ENCODE peak calls at places on chromosome 20, in nine cellular contexts. P, X, G, F, C, U, R, E and N are unnamed samples.

GRCh38 chr20:63089051-63089907 is 82.5 kb upstream of the BHLHE23 start:
- DNase-seq in X (no peak), G (no peak), R (no peak), F (no peak), E (no peak), C (no peak), U (no peak), P (no peak), N (no peak)

GRCh38 chr20:10094566-10095173 is 59.9 kb downstream of the ANKEF1 start:
- DNase-seq in C (no peak), F (no peak), R (no peak), G (no peak), E (no peak), X (no peak), P (no peak), U (no peak), N (no peak)

GRCh38 chr20:60249436-60249835 is 291.2 kb downstream of the CDH26 start:
- DNase-seq in E (no peak), F (peak), X (peak), P (no peak), G (no peak), C (no peak), R (peak), U (peak), N (peak)

GRCh38 chr20:16530201-16530681 is 43.0 kb downstream of the KIF16B start:
- DNase-seq in X (peak), C (no peak), R (peak), U (no peak), E (no peak), F (no peak), P (no peak), G (no peak), N (no peak)

GRCh38 chr20:2059411-2059810 is 42.2 kb upstream of the STK35 start:
- DNase-seq in G (peak), U (no peak), P (no peak), E (no peak), R (no peak), C (no peak), F (no peak), X (no peak), N (no peak)

GRCh38 chr20:48886189-48886588 is 35.3 kb upstream of the ARFGEF2 start:
- DNase-seq in C (no peak), E (no peak), P (no peak), X (no peak), F (no peak), U (no peak), R (no peak), G (no peak), N (no peak)

GRCh38 chr20:62858059-62858458 is 3.6 kb downstream of the TCFL5 start:
- DNase-seq in G (no peak), R (no peak), C (no peak), E (no peak), P (no peak), F (no peak), U (no peak), X (no peak), N (no peak)

GRCh38 chr20:35226775-35227681 is 538 bp downstream of the MMP24 start:
- DNase-seq in G (no peak), R (peak), X (peak), C (no peak), E (peak), U (no peak), P (no peak), F (peak), N (no peak)

GRCh38 chr20:63101781-63102719 is 95.3 kb upstream of the BHLHE23 start:
- DNase-seq in G (no peak), C (no peak), X (peak), E (peak), U (no peak), R (peak), F (peak), P (peak), N (peak)

GRCh38 chr20:14288341-14289330 is 48.8 kb downstream of the FLRT3 start:
- DNase-seq in E (no peak), C (no peak), U (no peak), G (no peak), F (peak), P (no peak), R (peak), X (peak), N (peak)